ENCODE peak calls at places on chromosomes 4 and X, in nine cellular contexts. U is ovary, L is aorta, O is esophagus muscularis mucosa, W is IMR-90, X is mucosa of descending colon, B is MG63, V is RWPE2, Y is lower lobe of right lung. F is an unnamed sample.
A peak's percentile ranks its signal among the peaks of the same experiment; 100 is the strongest.

GRCh38 chrX:150291014-150291413 is 72.1 kb upstream of the MAMLD1 start:
- DNase-seq in U (no peak), L (no peak), O (no peak), W (no peak), X (no peak), B (no peak), V (no peak), Y (no peak), F (no peak)

GRCh38 chr4:22514001-22514400 is 1.9 kb downstream of the ADGRA3 start:
- DNase-seq in U (no peak), L (no peak), O (no peak), W (peak; percentile 91), X (no peak), B (no peak), V (no peak), Y (no peak), F (no peak)

GRCh38 chr4:109576462-109576861 is 16.4 kb downstream of the MCUB start:
- DNase-seq in U (no peak), L (no peak), O (no peak), W (peak; percentile 47), X (no peak), B (no peak), V (no peak), Y (no peak), F (no peak)

GRCh38 chrX:119655125-119655524 is 37.8 kb downstream of the SEPTIN6 start:
- DNase-seq in U (peak; percentile 36), L (no peak), O (no peak), W (peak; percentile 88), X (no peak), B (no peak), V (no peak), Y (no peak), F (no peak)

GRCh38 chrX:44904542-44905115 is 31.6 kb downstream of the KDM6A start:
- DNase-seq in U (no peak), L (no peak), O (no peak), W (no peak), X (no peak), B (no peak), V (no peak), Y (no peak), F (no peak)

GRCh38 chr4:188992706-188993105 is 853.5 kb downstream of the TRIML1 start:
- DNase-seq in U (no peak), L (no peak), O (no peak), W (peak; percentile 64), X (no peak), B (no peak), V (no peak), Y (no peak), F (no peak)

GRCh38 chr4:42638993-42639392 is 17.9 kb downstream of the ATP8A1 start:
- DNase-seq in U (no peak), L (no peak), O (no peak), W (no peak), X (no peak), B (no peak), V (no peak), Y (no peak), F (no peak)

GRCh38 chr4:180557348-180557747 is 1685.9 kb upstream of the TENM3 start:
- DNase-seq in U (no peak), L (no peak), O (no peak), W (no peak), X (no peak), B (no peak), V (no peak), Y (no peak), F (no peak)

GRCh38 chrX:56792270-56793111 is 63.4 kb downstream of the NBDY start:
- DNase-seq in U (no peak), L (no peak), O (peak; percentile 17), W (no peak), X (no peak), B (no peak), V (no peak), Y (no peak), F (peak; percentile 12)

GRCh38 chrX:11399481-11399880 is 106.3 kb downstream of the AMELX start:
- DNase-seq in U (no peak), L (no peak), O (no peak), W (no peak), X (no peak), B (no peak), V (no peak), Y (no peak), F (no peak)

GRCh38 chr4:84324850-84325249 is 174.2 kb downstream of the NKX6-1 start:
- DNase-seq in U (no peak), L (no peak), O (no peak), W (no peak), X (no peak), B (peak; percentile 3), V (no peak), Y (no peak), F (no peak)

GRCh38 chrX:18890724-18891560 is 93.0 kb downstream of the PHKA2 start:
- DNase-seq in U (no peak), L (no peak), O (no peak), W (no peak), X (no peak), B (no peak), V (no peak), Y (no peak), F (no peak)

GRCh38 chr4:8613421-8614364 is 21.1 kb downstream of the CPZ start:
- DNase-seq in U (peak; percentile 21), L (peak; percentile 37), O (no peak), W (no peak), X (no peak), B (no peak), V (peak; percentile 47), Y (no peak), F (no peak)

GRCh38 chr4:169619518-169619957 is 840 bp upstream of the CLCN3 start:
- DNase-seq in U (no peak), L (no peak), O (no peak), W (peak; percentile 54), X (peak; percentile 62), B (peak; percentile 12), V (no peak), Y (no peak), F (peak; percentile 84)

GRCh38 chr4:37873383-37873782 is 17.5 kb upstream of the TBC1D1 start:
- DNase-seq in U (no peak), L (no peak), O (no peak), W (peak; percentile 75), X (no peak), B (no peak), V (no peak), Y (no peak), F (no peak)

GRCh38 chrX:149851864-149852263 is 29.1 kb upstream of the MAGEA8 start:
- DNase-seq in U (no peak), L (no peak), O (no peak), W (no peak), X (no peak), B (no peak), V (no peak), Y (no peak), F (no peak)

GRCh38 chrX:18973527-18974192 is 10.3 kb downstream of the PHKA2 start:
- DNase-seq in U (no peak), L (no peak), O (no peak), W (no peak), X (no peak), B (no peak), V (no peak), Y (no peak), F (no peak)

GRCh38 chr4:80036949-80037348 is 36.1 kb downstream of the ANTXR2 start:
- DNase-seq in U (no peak), L (no peak), O (no peak), W (peak; percentile 77), X (no peak), B (no peak), V (no peak), Y (no peak), F (no peak)

GRCh38 chr4:129059028-129059427 is 34.3 kb downstream of the SCLT1 start:
- DNase-seq in U (no peak), L (no peak), O (no peak), W (no peak), X (no peak), B (no peak), V (no peak), Y (no peak), F (no peak)

GRCh38 chr4:129064717-129065116 is 28.6 kb downstream of the SCLT1 start:
- DNase-seq in U (no peak), L (no peak), O (no peak), W (peak; percentile 77), X (no peak), B (no peak), V (no peak), Y (no peak), F (no peak)

GRCh38 chr4:129062580-129062979 is 30.8 kb downstream of the SCLT1 start:
- DNase-seq in U (no peak), L (no peak), O (no peak), W (no peak), X (no peak), B (no peak), V (no peak), Y (no peak), F (no peak)

DNA sequence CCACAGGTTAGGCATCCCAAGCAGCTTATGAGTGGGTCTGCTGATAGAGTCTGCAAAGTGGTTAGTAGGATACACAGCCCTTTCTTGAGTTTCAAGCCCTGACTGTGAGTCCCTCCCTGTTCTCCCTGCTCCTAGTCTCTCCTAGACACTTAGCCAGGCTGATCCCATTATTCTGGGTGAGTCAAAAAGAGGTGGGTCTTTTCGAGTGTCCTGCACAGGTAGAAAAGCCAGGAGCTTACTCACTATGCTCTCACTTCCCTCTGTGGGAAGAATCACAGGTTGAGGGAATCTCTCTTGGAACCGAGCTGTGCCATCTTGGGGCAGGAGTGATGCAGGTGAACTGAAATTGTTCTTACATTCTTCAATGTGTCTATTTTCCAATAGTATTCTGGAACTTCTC is 29.7 kb downstream of the SCLT1 start:
- DNase-seq in U (no peak), L (no peak), O (no peak), W (no peak), X (no peak), B (no peak), V (no peak), Y (no peak), F (no peak)
- H3K9me3 ChIP-seq in U (peaks cover 15% of the 10 kb centered on the region), L (peaks cover 19% of the 10 kb centered on the region), O (no peaks in the 10 kb centered on the region), W (peaks cover 24% of the 10 kb centered on the region), X (peaks cover 64% of the 10 kb centered on the region), B (peaks cover 16% of the 10 kb centered on the region), V (peaks cover 24% of the 10 kb centered on the region), Y (peaks cover 51% of the 10 kb centered on the region), F (peaks cover 4% of the 10 kb centered on the region)

GRCh38 chr4:83112239-83112638 is 2.3 kb downstream of the PLAC8 start:
- DNase-seq in U (no peak), L (no peak), O (no peak), W (no peak), X (no peak), B (no peak), V (no peak), Y (no peak), F (no peak)
- H3K4me3 ChIP-seq in U (no peak overlapping the region), L (no peak overlapping the region), O (no peak overlapping the region), W (no peak overlapping the region), X (peak overlapping the region; percentile 9), B (no peak overlapping the region), V (no peak overlapping the region), Y (peak overlapping the region; percentile 38), F (peak overlapping the region; percentile 54)

GRCh38 chr4:154142664-154143063 is 348.9 kb downstream of the DCHS2 start:
- DNase-seq in U (no peak), L (no peak), O (no peak), W (no peak), X (no peak), B (no peak), V (no peak), Y (no peak), F (no peak)

GRCh38 chr4:154143720-154144119 is 347.9 kb downstream of the DCHS2 start:
- DNase-seq in U (no peak), L (no peak), O (no peak), W (no peak), X (no peak), B (no peak), V (no peak), Y (no peak), F (no peak)
- H3K9me3 ChIP-seq in U (no peaks in the 10 kb centered on the region), L (no peaks in the 10 kb centered on the region), O (no peaks in the 10 kb centered on the region), W (peaks cover 2% of the 10 kb centered on the region), X (no peaks in the 10 kb centered on the region), B (no peaks in the 10 kb centered on the region), V (no peaks in the 10 kb centered on the region), Y (no peaks in the 10 kb centered on the region), F (no peaks in the 10 kb centered on the region)

GRCh38 chr4:1471443-1472147 is 65.4 kb upstream of the NKX1-1 start:
- DNase-seq in U (peak; percentile 3), L (no peak), O (no peak), W (no peak), X (peak; percentile 8), B (no peak), V (peak; percentile 54), Y (peak; percentile 32), F (peak; percentile 28)
- H3K4me3 ChIP-seq in U (no peak overlapping the region), L (no peak overlapping the region), O (peak overlapping the region; percentile 15), W (no peak overlapping the region), X (no peak overlapping the region), B (no peak overlapping the region), V (no peak overlapping the region), Y (no peak overlapping the region), F (no peak overlapping the region)

F was measured in Peyer's patch.